ENCODE peak calls at places on chromosomes 5 and 9, in seven cellular contexts. A, Y, T, Z, I, R and K are unnamed samples.

GRCh38 chr9:114275246-114275994 is 47.5 kb upstream of the ORM1 start:
- DNase-seq in A (peak), Y (peak), T (peak), Z (no peak), I (no peak), R (peak), K (peak)

GRCh38 chr9:72982161-72982799 is 29.4 kb upstream of the ALDH1A1 start:
- DNase-seq in A (peak), Y (no peak), T (no peak), Z (no peak), I (no peak), R (no peak), K (no peak)

GRCh38 chr9:70947519-70947918 is 173.9 kb downstream of the TRPM3 start:
- DNase-seq in A (no peak), Y (no peak), T (no peak), Z (no peak), I (no peak), R (no peak), K (no peak)

GRCh38 chr9:79974806-79975422 is 403.1 kb downstream of the TLE4 start:
- DNase-seq in A (no peak), Y (no peak), T (no peak), Z (no peak), I (peak), R (no peak), K (no peak)

GRCh38 chr5:141743652-141744333 is 61.8 kb upstream of the ARAP3 start:
- DNase-seq in A (no peak), Y (no peak), T (no peak), Z (no peak), I (no peak), R (no peak), K (no peak)

GRCh38 chr5:144361406-144361805 is 190.7 kb downstream of the KCTD16 start:
- DNase-seq in A (no peak), Y (no peak), T (no peak), Z (no peak), I (no peak), R (no peak), K (no peak)

GRCh38 chr9:136122425-136123383 is 4.0 kb upstream of the TMEM250 start:
- DNase-seq in A (no peak), Y (peak), T (peak), Z (no peak), I (peak), R (peak), K (peak)

GRCh38 chr9:90830977-90831376 is 29.4 kb downstream of the SYK start:
- DNase-seq in A (no peak), Y (no peak), T (no peak), Z (no peak), I (no peak), R (no peak), K (no peak)

GRCh38 chr9:100222674-100223073 is 123.6 kb downstream of the INVS start:
- DNase-seq in A (peak), Y (no peak), T (no peak), Z (no peak), I (no peak), R (no peak), K (peak)

GRCh38 chr5:1089621-1090040 is 22.2 kb downstream of the SLC12A7 start:
- DNase-seq in A (no peak), Y (no peak), T (no peak), Z (no peak), I (no peak), R (no peak), K (no peak)

GRCh38 chr5:1093361-1093760 is 18.5 kb downstream of the SLC12A7 start:
- DNase-seq in A (no peak), Y (no peak), T (no peak), Z (no peak), I (peak), R (no peak), K (peak)

GRCh38 chr5:1090538-1090937 is 21.3 kb downstream of the SLC12A7 start:
- DNase-seq in A (no peak), Y (no peak), T (no peak), Z (no peak), I (no peak), R (no peak), K (peak)

GRCh38 chr5:1092122-1092521 is 19.7 kb downstream of the SLC12A7 start:
- DNase-seq in A (no peak), Y (no peak), T (no peak), Z (no peak), I (no peak), R (no peak), K (no peak)

DNA sequence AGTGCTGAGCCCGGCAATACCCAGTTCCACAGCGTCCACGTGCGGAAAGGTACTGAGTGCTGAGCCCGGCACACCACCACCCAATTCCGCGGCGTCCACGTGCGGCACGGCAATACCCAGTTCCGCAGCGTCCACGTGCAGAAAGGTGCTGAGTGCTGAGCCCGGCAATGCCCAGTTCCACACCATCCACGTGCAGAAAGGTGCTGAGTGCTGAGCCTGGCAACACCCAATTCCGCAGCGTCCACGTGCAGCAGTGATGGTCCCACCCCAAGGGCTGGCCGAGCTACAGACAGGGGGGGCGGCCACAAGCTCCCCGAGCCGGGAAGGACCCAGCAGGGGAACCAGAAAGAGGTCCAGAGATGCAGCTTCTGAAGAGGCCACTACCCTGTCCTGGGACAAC is 20.2 kb downstream of the SLC12A7 start:
- DNase-seq in A (no peak), Y (no peak), T (no peak), Z (no peak), I (no peak), R (no peak), K (no peak)
- H3K27ac ChIP-seq in A (no peak), Y (no peak), T (no peak), Z (no peak), I (no peak), R (no peak), K (no peak)

GRCh38 chr9:130120207-130120587 is 52.0 kb upstream of the NCS1 start:
- DNase-seq in A (no peak), Y (peak), T (no peak), Z (no peak), I (no peak), R (no peak), K (no peak)
- H3K27ac ChIP-seq in A (no peak), Y (no peak), T (no peak), Z (no peak), I (no peak), R (no peak), K (peak)

GRCh38 chr5:109313123-109313522 is 96.7 kb downstream of the PJA2 start:
- DNase-seq in A (no peak), Y (no peak), T (no peak), Z (no peak), I (no peak), R (no peak), K (no peak)

GRCh38 chr5:109312695-109313094 is 97.1 kb downstream of the PJA2 start:
- DNase-seq in A (no peak), Y (no peak), T (no peak), Z (no peak), I (no peak), R (no peak), K (no peak)

GRCh38 chr5:109307996-109308395 is 101.8 kb downstream of the PJA2 start:
- DNase-seq in A (no peak), Y (no peak), T (no peak), Z (no peak), I (no peak), R (no peak), K (no peak)

GRCh38 chr5:109310315-109310714 is 99.5 kb downstream of the PJA2 start:
- DNase-seq in A (no peak), Y (no peak), T (no peak), Z (no peak), I (no peak), R (no peak), K (no peak)

GRCh38 chr5:109309326-109310063 is 100.3 kb downstream of the PJA2 start:
- DNase-seq in A (no peak), Y (no peak), T (no peak), Z (no peak), I (no peak), R (no peak), K (no peak)
- H3K27ac ChIP-seq in A (no peak), Y (no peak), T (no peak), Z (no peak), I (no peak), R (no peak), K (no peak)

GRCh38 chr5:178740181-178740557 is 9.7 kb upstream of the ZNF354A start:
- DNase-seq in A (peak), Y (no peak), T (no peak), Z (no peak), I (no peak), R (no peak), K (no peak)
- H3K27ac ChIP-seq in A (no peak), Y (no peak), T (no peak), Z (no peak), I (no peak), R (no peak), K (no peak)